ENCODE peak calls at places on chromosome 4, in eight cellular contexts. P is activated T-cell treated with anti-CD3 and anti-CD28 coated beads for 48 hours; G is stimulated activated naive CD4-positive, alpha-beta T cell; Q is transverse colon; R is GM13977; E is nephron progenitor cell; M is lower leg skin; O is activated gamma-delta T cell treated with anti-CD3 and anti-CD28 coated beads, Interleukin-2, amount 50 U/mL, for 16 hours. Z is an unnamed sample.

GRCh38 chr4:177293208-177294018 is 16.3 kb upstream of the NEIL3 start:
- DNase-seq in P (no peak), Q (no peak), M (no peak), E (no peak), G (no peak), R (no peak), O (no peak), Z (no peak)

GRCh38 chr4:65416875-65417274 is 253.4 kb downstream of the EPHA5 start:
- DNase-seq in M (no peak), O (no peak), Q (peak), G (no peak), E (no peak), R (no peak), P (no peak), Z (no peak)

GRCh38 chr4:56641494-56642051 is 39.5 kb downstream of the HOPX start:
- DNase-seq in O (no peak), G (no peak), R (no peak), Q (no peak), E (no peak), P (no peak), M (no peak), Z (no peak)

GRCh38 chr4:46648088-46648744 is 258.3 kb upstream of the GABRA2 start:
- DNase-seq in Q (peak), G (no peak), O (no peak), E (peak), P (no peak), M (no peak), R (peak), Z (no peak)

GRCh38 chr4:185202984-185203379 is 818 bp downstream of the CFAP97 start:
- DNase-seq in M (no peak), P (no peak), E (no peak), R (no peak), G (no peak), O (no peak), Q (no peak), Z (no peak)

GRCh38 chr4:81021526-81021944 is 9.0 kb upstream of the BMP3 start:
- DNase-seq in R (no peak), E (no peak), P (no peak), G (no peak), Q (peak), M (no peak), O (no peak), Z (no peak)

GRCh38 chr4:1191621-1192020 is 19.2 kb upstream of the SPON2 start:
- DNase-seq in E (no peak), M (peak), G (no peak), R (no peak), Q (peak), P (no peak), O (no peak), Z (peak)

GRCh38 chr4:8817081-8817812 is 54.4 kb downstream of the HMX1 start:
- DNase-seq in E (no peak), G (no peak), Q (no peak), M (peak), R (no peak), O (no peak), P (no peak), Z (no peak)

GRCh38 chr4:23856630-23857029 is 33.2 kb downstream of the PPARGC1A start:
- DNase-seq in M (no peak), E (no peak), Q (peak), R (no peak), P (no peak), G (no peak), O (no peak), Z (no peak)

GRCh38 chr4:119627267-119628190 is 1.1 kb downstream of the PDE5A start:
- DNase-seq in P (peak), R (peak), E (peak), G (peak), Q (peak), O (peak), M (peak), Z (peak)

GRCh38 chr4:13483142-13484044 is 747 bp downstream of the RAB28 start:
- DNase-seq in E (peak), G (no peak), M (peak), Q (peak), R (peak), P (no peak), O (peak), Z (no peak)

GRCh38 chr4:82126641-82127040 is 247.2 kb downstream of the HNRNPD start:
- DNase-seq in R (no peak), O (no peak), P (no peak), M (no peak), E (no peak), Q (no peak), G (no peak), Z (no peak)

GRCh38 chr4:182869697-182870096 is 47.5 kb downstream of the DCTD start:
- DNase-seq in Q (no peak), M (no peak), E (no peak), P (no peak), G (no peak), O (no peak), R (no peak), Z (no peak)

GRCh38 chr4:127856485-127857447 is 23.9 kb upstream of the PLK4 start:
- DNase-seq in G (no peak), Q (no peak), R (peak), P (no peak), M (no peak), O (no peak), E (no peak), Z (peak)

GRCh38 chr4:101201421-101201820 is 145.9 kb downstream of the PPP3CA start:
- DNase-seq in R (no peak), E (no peak), M (no peak), O (no peak), P (no peak), Q (no peak), G (no peak), Z (no peak)

GRCh38 chr4:186782302-186782701 is 58.6 kb upstream of the FAT1 start:
- DNase-seq in M (no peak), Q (no peak), O (no peak), P (no peak), R (no peak), G (no peak), E (no peak), Z (no peak)

GRCh38 chr4:1714303-1715001 is 2.3 kb upstream of the SLBP start:
- DNase-seq in G (no peak), O (no peak), E (no peak), Q (no peak), P (no peak), R (peak), M (no peak), Z (no peak)

Z was measured in GM06990.